ENCODE peak calls at places on chromosomes 12 and 14, in ten cellular contexts. M, N, A, Y, X, G, Z, I, Q and H are unnamed samples.

GRCh38 chr12:49131973-49132461 is 822 bp upstream of the TUBA1B start:
- DNase-seq in M (no peak), Q (no peak), A (peak; percentile 14), N (no peak), Y (no peak), Z (peak; percentile 41), I (no peak), X (no peak), G (no peak), H (peak; percentile 61)

GRCh38 chr14:98234208-98234607 is 1037.8 kb downstream of the BCL11B start:
- DNase-seq in G (no peak), N (no peak), Y (peak; percentile 82), Q (no peak), X (no peak), A (no peak), Z (no peak), M (peak; percentile 57), I (no peak), H (no peak)

GRCh38 chr12:129276408-129277042 is 423.2 kb downstream of the GLT1D1 start:
- DNase-seq in Q (no peak), I (no peak), N (no peak), M (no peak), X (no peak), Z (no peak), Y (no peak), G (no peak), A (peak; percentile 25), H (peak; percentile 93)

GRCh38 chr14:95346820-95347219 is 27.1 kb upstream of the CLMN start:
- DNase-seq in M (no peak), A (no peak), N (peak; percentile 94), X (no peak), Y (no peak), I (no peak), Q (no peak), G (no peak), Z (peak; percentile 16), H (no peak)

GRCh38 chr14:59044707-59045106 is 143.8 kb upstream of the DAAM1 start:
- DNase-seq in Y (no peak), G (no peak), Z (no peak), X (no peak), N (no peak), A (no peak), I (no peak), M (no peak), Q (no peak), H (no peak)

GRCh38 chr12:86256169-86256568 is at the start of gene MGAT4C:
- DNase-seq in Q (no peak), G (no peak), M (no peak), I (no peak), X (no peak), Z (no peak), A (no peak), N (no peak), Y (no peak), H (no peak)

GRCh38 chr14:90681889-90682429 is 134.3 kb downstream of the TTC7B start:
- DNase-seq in I (no peak), M (no peak), Z (no peak), Q (no peak), Y (no peak), N (no peak), X (no peak), G (no peak), A (no peak), H (peak; percentile 59)

GRCh38 chr14:96091941-96092411 is 52.8 kb downstream of the C14orf132 start:
- DNase-seq in Z (no peak), M (no peak), G (no peak), N (no peak), Q (no peak), X (no peak), Y (no peak), I (no peak), A (no peak), H (no peak)

GRCh38 chr14:62428429-62429203 is 616.6 kb downstream of the KCNH5 start:
- DNase-seq in M (no peak), G (no peak), Q (peak; percentile 49), N (no peak), Z (no peak), Y (no peak), I (no peak), X (no peak), A (no peak), H (no peak)

GRCh38 chr12:56628671-56629458 is 1.3 kb downstream of the BAZ2A start:
- DNase-seq in N (peak; percentile 71), I (no peak), Y (peak; percentile 80), G (peak; percentile 78), Z (peak; percentile 51), X (peak; percentile 60), Q (peak; percentile 24), M (peak; percentile 72), A (peak; percentile 65), H (peak; percentile 37)